ENCODE peak calls at places on chromosome 14, in six cellular contexts. One of them, this sample, is unnamed.

GRCh38 chr14:90408713-90409112 is 11.9 kb downstream of the CALM1 start:
- DNase-seq in fibroblast of the aortic adventitia: no peak
- DNase-seq in cerebellar cortex: no peak
- DNase-seq in NCI-H1436: no peak
- DNase-seq in osteocyte: no peak
- DNase-seq in activated T-cell treated with anti-CD3 and anti-CD28 coated beads for 1 hour: no peak
- DNase-seq in this sample: no peak

GRCh38 chr14:104445832-104446381 is 133.7 kb upstream of the C14orf180 start:
- DNase-seq in fibroblast of the aortic adventitia: no peak
- DNase-seq in cerebellar cortex: no peak
- DNase-seq in NCI-H1436: no peak
- DNase-seq in osteocyte: peak; percentile 80
- DNase-seq in activated T-cell treated with anti-CD3 and anti-CD28 coated beads for 1 hour: no peak
- DNase-seq in this sample: no peak

GRCh38 chr14:70257526-70257925 is 68.8 kb upstream of the SLC8A3 start:
- DNase-seq in fibroblast of the aortic adventitia: no peak
- DNase-seq in cerebellar cortex: no peak
- DNase-seq in NCI-H1436: no peak
- DNase-seq in osteocyte: no peak
- DNase-seq in activated T-cell treated with anti-CD3 and anti-CD28 coated beads for 1 hour: no peak
- DNase-seq in this sample: no peak

GRCh38 chr14:77407158-77407557 is 16.2 kb downstream of the NOXRED1 start:
- DNase-seq in fibroblast of the aortic adventitia: no peak
- DNase-seq in cerebellar cortex: no peak
- DNase-seq in NCI-H1436: no peak
- DNase-seq in osteocyte: no peak
- DNase-seq in activated T-cell treated with anti-CD3 and anti-CD28 coated beads for 1 hour: no peak
- DNase-seq in this sample: no peak

GRCh38 chr14:68603682-68604360 is 189.0 kb downstream of the ZFP36L1 start:
- DNase-seq in fibroblast of the aortic adventitia: no peak
- DNase-seq in cerebellar cortex: no peak
- DNase-seq in NCI-H1436: no peak
- DNase-seq in osteocyte: no peak
- DNase-seq in activated T-cell treated with anti-CD3 and anti-CD28 coated beads for 1 hour: no peak
- DNase-seq in this sample: no peak

GRCh38 chr14:77225254-77225653 is 43.7 kb downstream of the TMEM63C start:
- DNase-seq in fibroblast of the aortic adventitia: no peak
- DNase-seq in cerebellar cortex: no peak
- DNase-seq in NCI-H1436: no peak
- DNase-seq in osteocyte: no peak
- DNase-seq in activated T-cell treated with anti-CD3 and anti-CD28 coated beads for 1 hour: no peak
- DNase-seq in this sample: no peak

GRCh38 chr14:56490379-56490778 is 89.2 kb upstream of the TMEM260 start:
- DNase-seq in fibroblast of the aortic adventitia: peak; percentile 55
- DNase-seq in cerebellar cortex: peak; percentile 61
- DNase-seq in NCI-H1436: peak; percentile 51
- DNase-seq in osteocyte: no peak
- DNase-seq in activated T-cell treated with anti-CD3 and anti-CD28 coated beads for 1 hour: no peak
- DNase-seq in this sample: no peak

GRCh38 chr14:75123991-75124390 is 2.9 kb downstream of the NEK9 start:
- DNase-seq in fibroblast of the aortic adventitia: peak; percentile 73
- DNase-seq in cerebellar cortex: no peak
- DNase-seq in NCI-H1436: no peak
- DNase-seq in osteocyte: no peak
- DNase-seq in activated T-cell treated with anti-CD3 and anti-CD28 coated beads for 1 hour: no peak
- DNase-seq in this sample: peak; percentile 52

GRCh38 chr14:89367449-89368120 is 49.4 kb downstream of the FOXN3 start:
- DNase-seq in fibroblast of the aortic adventitia: no peak
- DNase-seq in cerebellar cortex: peak; percentile 46
- DNase-seq in NCI-H1436: no peak
- DNase-seq in osteocyte: no peak
- DNase-seq in activated T-cell treated with anti-CD3 and anti-CD28 coated beads for 1 hour: no peak
- DNase-seq in this sample: no peak

GRCh38 chr14:77864085-77864484 is 64.2 kb downstream of the ADCK1 start:
- DNase-seq in fibroblast of the aortic adventitia: no peak
- DNase-seq in cerebellar cortex: no peak
- DNase-seq in NCI-H1436: no peak
- DNase-seq in osteocyte: no peak
- DNase-seq in activated T-cell treated with anti-CD3 and anti-CD28 coated beads for 1 hour: no peak
- DNase-seq in this sample: no peak

GRCh38 chr14:58331111-58331510 is 32.8 kb downstream of the ARID4A start:
- DNase-seq in fibroblast of the aortic adventitia: peak; percentile 98
- DNase-seq in cerebellar cortex: peak; percentile 95
- DNase-seq in NCI-H1436: peak; percentile 97
- DNase-seq in osteocyte: peak; percentile 94
- DNase-seq in activated T-cell treated with anti-CD3 and anti-CD28 coated beads for 1 hour: peak; percentile 86
- DNase-seq in this sample: peak; percentile 96

GRCh38 chr14:59311723-59312122 is 123.3 kb downstream of the DAAM1 start:
- DNase-seq in fibroblast of the aortic adventitia: no peak
- DNase-seq in cerebellar cortex: no peak
- DNase-seq in NCI-H1436: no peak
- DNase-seq in osteocyte: no peak
- DNase-seq in activated T-cell treated with anti-CD3 and anti-CD28 coated beads for 1 hour: no peak
- DNase-seq in this sample: no peak

GRCh38 chr14:101087614-101088394 is 184.3 kb upstream of the RTL1 start:
- DNase-seq in fibroblast of the aortic adventitia: no peak
- DNase-seq in cerebellar cortex: no peak
- DNase-seq in NCI-H1436: no peak
- DNase-seq in osteocyte: peak; percentile 73
- DNase-seq in activated T-cell treated with anti-CD3 and anti-CD28 coated beads for 1 hour: no peak
- DNase-seq in this sample: peak; percentile 2

GRCh38 chr14:73753043-73753886 is 39.1 kb upstream of the PNMA1 start:
- DNase-seq in fibroblast of the aortic adventitia: peak; percentile 33
- DNase-seq in cerebellar cortex: no peak
- DNase-seq in NCI-H1436: no peak
- DNase-seq in osteocyte: no peak
- DNase-seq in activated T-cell treated with anti-CD3 and anti-CD28 coated beads for 1 hour: no peak
- DNase-seq in this sample: peak; percentile 62

GRCh38 chr14:69612759-69613145 is 1.4 kb downstream of the SUSD6 start:
- DNase-seq in fibroblast of the aortic adventitia: peak; percentile 43
- DNase-seq in cerebellar cortex: peak; percentile 76
- DNase-seq in NCI-H1436: no peak
- DNase-seq in osteocyte: no peak
- DNase-seq in activated T-cell treated with anti-CD3 and anti-CD28 coated beads for 1 hour: no peak
- DNase-seq in this sample: no peak

GRCh38 chr14:77324289-77324688 is 3.5 kb downstream of the GSTZ1 start:
- DNase-seq in fibroblast of the aortic adventitia: no peak
- DNase-seq in cerebellar cortex: no peak
- DNase-seq in NCI-H1436: no peak
- DNase-seq in osteocyte: no peak
- DNase-seq in activated T-cell treated with anti-CD3 and anti-CD28 coated beads for 1 hour: no peak
- DNase-seq in this sample: no peak

GRCh38 chr14:78851189-78851588 is 681.0 kb downstream of the NRXN3 start:
- DNase-seq in fibroblast of the aortic adventitia: no peak
- DNase-seq in cerebellar cortex: no peak
- DNase-seq in NCI-H1436: no peak
- DNase-seq in osteocyte: no peak
- DNase-seq in activated T-cell treated with anti-CD3 and anti-CD28 coated beads for 1 hour: no peak
- DNase-seq in this sample: no peak

GRCh38 chr14:74792249-74793039 is 29.3 kb downstream of the YLPM1 start:
- DNase-seq in fibroblast of the aortic adventitia: no peak
- DNase-seq in cerebellar cortex: no peak
- DNase-seq in NCI-H1436: no peak
- DNase-seq in osteocyte: no peak
- DNase-seq in activated T-cell treated with anti-CD3 and anti-CD28 coated beads for 1 hour: no peak
- DNase-seq in this sample: no peak

GRCh38 chr14:58969951-58970751 is 218.3 kb upstream of the DAAM1 start:
- DNase-seq in fibroblast of the aortic adventitia: peak; percentile 25
- DNase-seq in cerebellar cortex: no peak
- DNase-seq in NCI-H1436: no peak
- DNase-seq in osteocyte: no peak
- DNase-seq in activated T-cell treated with anti-CD3 and anti-CD28 coated beads for 1 hour: no peak
- DNase-seq in this sample: no peak

This sample was measured in body of pancreas.